ENCODE peak calls at places on chromosomes 13 and 19, in eight cellular contexts. V is mesenchymal stem cell, M is PC-9, R is HCT116, A is MM.1S, G is GM23248, E is Karpas-422, U is SK-N-SH. K is an unnamed sample. For H3K4me1, the result is how much of the 10 kb centered on the place peaks cover.

GRCh38 chr13:45349438-45349837 is 8.5 kb upstream of the TPT1 start:
- DNase-seq in R (no peak), U (no peak), M (no peak), G (peak), A (no peak), E (no peak), V (peak), K (no peak)

GRCh38 chr19:36213793-36214387 is 575 bp downstream of the ZNF565 start:
- DNase-seq in R (no peak), A (no peak), V (no peak), M (no peak), U (no peak), G (peak), E (peak), K (no peak)

GRCh38 chr13:36673838-36674326 is at the start of gene SERTM1:
- DNase-seq in G (peak), E (no peak), M (no peak), V (no peak), R (no peak), A (no peak), U (peak), K (peak)

GRCh38 chr19:33430674-33431277 is 57.3 kb downstream of the CEBPG start:
- DNase-seq in R (peak), M (peak), V (peak), U (peak), E (peak), G (peak), A (peak), K (peak)

GRCh38 chr13:96779691-96780090 is 214.6 kb downstream of the OXGR1 start:
- DNase-seq in M (no peak), A (no peak), G (no peak), U (no peak), E (no peak), R (no peak), V (no peak), K (no peak)

GRCh38 chr13:80654638-80655249 is 313.8 kb upstream of the SPRY2 start:
- DNase-seq in A (no peak), M (no peak), G (no peak), U (no peak), R (no peak), V (no peak), E (no peak), K (peak)

GRCh38 chr13:70490320-70490935 is 382.2 kb upstream of the KLHL1 start:
- DNase-seq in M (no peak), E (no peak), G (no peak), V (no peak), U (no peak), R (no peak), A (no peak), K (no peak)

GRCh38 chr13:95643814-95644598 is 500 bp downstream of the DZIP1 start:
- DNase-seq in A (no peak), V (peak), G (peak), E (no peak), R (no peak), U (peak), M (no peak), K (peak)

GRCh38 chr13:72696590-72696989 is 30.8 kb downstream of the MZT1 start:
- DNase-seq in A (no peak), R (peak), E (peak), U (peak), G (peak), V (peak), M (no peak), K (no peak)

GRCh38 chr19:47511681-47512080 is 3.2 kb downstream of the NAPA start:
- DNase-seq in V (peak), G (peak), A (no peak), R (no peak), E (no peak), M (no peak), U (no peak), K (no peak)

GRCh38 chr19:32809754-32810153 is 59.8 kb downstream of the SLC7A9 start:
- DNase-seq in A (peak), R (no peak), U (no peak), G (no peak), E (no peak), M (no peak), V (no peak), K (no peak)

GRCh38 chr19:12994701-12995595 is at the start of gene NFIX:
- DNase-seq in E (peak), R (no peak), U (peak), G (peak), A (peak), V (peak), M (no peak), K (peak)

GRCh38 chr13:43058318-43058674 is 34.9 kb downstream of the DNAJC15 start:
- DNase-seq in R (peak), E (no peak), M (peak), U (no peak), G (peak), A (no peak), V (peak), K (no peak)

GRCh38 chr19:12720851-12721655 is 2.7 kb downstream of the TNPO2 start:
- DNase-seq in E (peak), R (no peak), V (peak), A (no peak), M (no peak), U (peak), G (peak), K (peak)

GRCh38 chr13:75442736-75443234 is 39.2 kb downstream of the TBC1D4 start:
- DNase-seq in U (no peak), M (no peak), G (no peak), V (peak), R (no peak), E (no peak), A (no peak), K (no peak)

GRCh38 chr19:8221161-8221560 is 12.0 kb downstream of the CERS4 start:
- DNase-seq in E (no peak), A (no peak), M (no peak), U (no peak), V (no peak), G (no peak), R (no peak), K (no peak)

GRCh38 chr13:50156722-50157121 is 141.5 kb downstream of the KCNRG start:
- DNase-seq in V (peak), E (no peak), G (no peak), M (no peak), U (no peak), A (no peak), R (no peak), K (peak)

GRCh38 chr13:110784748-110785147 is 71.2 kb downstream of the ING1 start:
- DNase-seq in A (no peak), G (peak), M (no peak), E (no peak), V (no peak), U (no peak), R (no peak), K (no peak)

GRCh38 chr13:47211106-47211505 is 314.3 kb upstream of the HTR2A start:
- DNase-seq in A (no peak), V (peak), U (no peak), E (no peak), R (no peak), M (no peak), G (peak), K (peak)

GRCh38 chr19:43749898-43750297 is 4.9 kb downstream of the SMG9 start:
- DNase-seq in M (no peak), E (no peak), G (no peak), U (no peak), R (no peak), V (no peak), A (no peak), K (no peak)

GRCh38 chr13:44305845-44306244 is 67.8 kb upstream of the SERP2 start:
- DNase-seq in E (no peak), M (peak), A (no peak), U (no peak), G (peak), R (no peak), V (peak), K (peak)

GRCh38 chr19:52139291-52140076 is at the start of gene ZNF616:
- DNase-seq in M (peak), E (peak), V (peak), G (peak), R (peak), U (peak), A (peak), K (peak)

GRCh38 chr19:52140077-52140710 is 456 bp upstream of the ZNF616 start:
- DNase-seq in G (peak), M (no peak), R (no peak), U (no peak), E (no peak), A (no peak), V (no peak), K (no peak)

GRCh38 chr19:52138614-52139290 is 986 bp downstream of the ZNF616 start:
- DNase-seq in M (no peak), A (no peak), G (peak), R (no peak), E (peak), V (peak), U (peak), K (peak)

DNA sequence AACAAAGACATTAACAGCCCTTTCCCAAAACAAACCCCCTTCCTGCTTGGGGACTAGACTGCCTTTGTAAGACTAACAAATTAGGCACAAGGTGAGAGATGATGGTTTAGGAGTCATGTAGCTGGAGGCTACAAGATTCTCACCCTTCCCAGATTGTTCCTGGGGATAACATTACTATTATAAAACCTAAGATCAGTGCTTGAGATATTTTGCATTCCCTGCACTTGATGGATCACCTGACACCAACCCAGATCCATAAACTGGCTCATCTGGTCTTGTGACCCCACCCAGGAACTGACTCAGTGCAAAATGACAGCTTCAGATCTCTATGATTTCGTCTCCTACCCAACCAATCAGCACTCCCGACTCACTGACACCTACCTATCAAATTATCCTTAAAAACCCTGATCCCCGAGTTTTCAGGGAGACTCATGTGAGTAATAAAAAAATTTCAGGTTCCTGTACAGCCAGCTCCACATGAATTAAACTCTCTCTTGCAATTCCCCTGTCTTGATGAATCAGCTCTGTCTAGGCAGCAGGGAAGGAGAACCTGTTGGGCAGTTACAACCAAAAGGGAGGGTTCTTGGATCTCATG is 2.4 kb upstream of the ZNF616 start:
- DNase-seq in G (no peak), V (no peak), A (no peak), R (no peak), E (no peak), U (no peak), M (peak), K (no peak)
- H3K4me2 ChIP-seq in G (no peak), V (no peak), A (no peak), R (no peak), E (no peak), U (no peak), M (peak), K (no peak)

DNA sequence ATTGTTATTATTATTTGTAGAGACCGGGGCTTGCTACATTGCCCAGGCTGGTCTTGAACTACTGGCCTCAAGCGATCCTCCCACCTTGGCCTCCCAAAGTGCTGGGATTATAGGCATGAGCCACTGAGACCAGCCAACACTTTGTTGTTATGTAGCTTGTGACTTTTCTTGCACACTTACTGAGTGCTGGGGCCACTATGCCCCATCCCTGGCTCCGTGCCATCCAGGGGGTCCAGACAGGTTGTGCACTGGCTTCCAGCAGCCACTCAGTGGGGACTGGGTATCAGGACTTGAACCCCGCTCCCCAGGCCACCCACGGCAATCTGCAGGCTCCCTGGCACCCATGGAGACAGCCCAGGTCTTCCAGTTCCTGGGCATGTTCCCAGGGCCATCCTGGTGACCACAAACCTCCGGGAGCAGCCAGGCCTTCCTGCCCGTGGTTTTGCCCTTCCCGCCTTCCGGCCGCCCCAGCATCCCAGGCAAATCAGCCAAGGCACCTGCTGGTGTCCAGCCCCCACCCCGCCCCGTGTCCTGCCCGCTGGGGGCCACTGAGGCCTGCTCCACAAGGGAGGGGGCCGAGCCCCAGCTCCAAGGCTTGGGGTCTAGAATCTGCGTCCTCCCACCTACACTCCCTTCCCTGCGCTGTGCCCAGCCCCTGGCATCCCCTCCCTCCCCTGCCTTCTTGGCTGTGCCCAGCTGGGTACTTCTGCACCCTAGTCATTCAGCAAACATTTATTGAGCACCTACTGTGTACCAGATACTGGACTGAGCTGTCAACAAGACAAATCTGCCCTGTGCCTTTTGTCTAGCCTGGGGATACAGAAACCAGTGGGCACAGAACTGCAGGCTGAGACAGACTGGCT is 23.7 kb upstream of the SEMA6B start:
- DNase-seq in G (no peak), M (no peak), A (no peak), R (no peak), E (no peak), U (peak), V (no peak), K (no peak)
- H2AFZ ChIP-seq in G (no peak), M (no peak), A (no peak), R (no peak), E (no peak), U (no peak), V (no peak), K (no peak)

GRCh38 chr19:6765738-6766356 is 1.4 kb downstream of the SH2D3A start:
- DNase-seq in M (peak), G (no peak), E (no peak), V (no peak), A (peak), R (peak), U (no peak), K (peak)
- H3K4me1 ChIP-seq in M (under half), G (under half), E (under half), V (under half), A (under half), R (under half), U (under half), K (under half)

DNA sequence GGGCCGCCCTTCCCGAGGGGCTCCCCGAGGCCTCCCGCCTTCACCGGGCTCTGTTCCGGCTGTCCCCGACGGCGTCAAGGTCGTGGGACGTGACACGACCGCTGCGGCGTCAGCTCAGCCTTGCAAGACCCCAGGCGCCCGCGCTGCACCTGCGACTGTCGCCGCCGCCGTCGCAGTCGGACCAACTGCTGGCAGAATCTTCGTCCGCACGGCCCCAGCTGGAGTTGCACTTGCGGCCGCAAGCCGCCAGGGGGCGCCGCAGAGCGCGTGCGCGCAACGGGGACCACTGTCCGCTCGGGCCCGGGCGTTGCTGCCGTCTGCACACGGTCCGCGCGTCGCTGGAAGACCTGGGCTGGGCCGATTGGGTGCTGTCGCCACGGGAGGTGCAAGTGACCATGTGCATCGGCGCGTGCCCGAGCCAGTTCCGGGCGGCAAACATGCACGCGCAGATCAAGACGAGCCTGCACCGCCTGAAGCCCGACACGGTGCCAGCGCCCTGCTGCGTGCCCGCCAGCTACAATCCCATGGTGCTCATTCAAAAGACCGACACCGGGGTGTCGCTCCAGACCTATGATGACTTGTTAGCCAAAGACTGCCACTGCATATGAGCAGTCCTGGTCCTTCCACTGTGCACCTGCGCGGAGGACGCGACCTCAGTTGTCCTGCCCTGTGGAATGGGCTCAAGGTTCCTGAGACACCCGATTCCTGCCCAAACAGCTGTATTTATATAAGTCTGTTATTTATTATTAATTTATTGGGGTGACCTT is 2.6 kb downstream of the GDF15 start:
- DNase-seq in U (peak), A (peak), E (peak), R (no peak), M (peak), G (peak), V (peak), K (peak)
- H3K4me2 ChIP-seq in U (peak), A (peak), E (peak), R (peak), M (peak), G (peak), V (peak), K (peak)

GRCh38 chr19:16671652-16672274 is 10.8 kb downstream of the TMEM38A start:
- DNase-seq in V (no peak), A (no peak), E (no peak), R (no peak), M (no peak), U (no peak), G (no peak), K (no peak)
- H2AFZ ChIP-seq in V (no peak), A (no peak), E (no peak), R (no peak), M (no peak), U (no peak), G (no peak), K (no peak)

GRCh38 chr19:16153582-16154336 is 10.3 kb downstream of the HSH2D start:
- DNase-seq in U (no peak), M (peak), R (peak), A (peak), V (no peak), E (peak), G (peak), K (peak)
- H3K4me1 ChIP-seq in U (under half), M (under half), R (under half), A (half or more), V (under half), E (under half), G (under half), K (under half)

GRCh38 chr13:24185591-24186232 is 25.2 kb downstream of the SPATA13 start:
- DNase-seq in M (no peak), E (no peak), A (no peak), U (no peak), R (no peak), V (peak), G (peak), K (no peak)

GRCh38 chr13:24183741-24184182 is 23.2 kb downstream of the SPATA13 start:
- DNase-seq in E (no peak), V (no peak), R (no peak), G (no peak), U (no peak), M (no peak), A (no peak), K (no peak)

GRCh38 chr13:24182703-24183081 is 22.2 kb downstream of the SPATA13 start:
- DNase-seq in M (no peak), A (no peak), R (no peak), V (no peak), E (no peak), U (no peak), G (no peak), K (no peak)

GRCh38 chr13:24184855-24185254 is 24.3 kb downstream of the SPATA13 start:
- DNase-seq in G (no peak), E (no peak), M (no peak), A (no peak), V (no peak), R (no peak), U (no peak), K (no peak)

DNA sequence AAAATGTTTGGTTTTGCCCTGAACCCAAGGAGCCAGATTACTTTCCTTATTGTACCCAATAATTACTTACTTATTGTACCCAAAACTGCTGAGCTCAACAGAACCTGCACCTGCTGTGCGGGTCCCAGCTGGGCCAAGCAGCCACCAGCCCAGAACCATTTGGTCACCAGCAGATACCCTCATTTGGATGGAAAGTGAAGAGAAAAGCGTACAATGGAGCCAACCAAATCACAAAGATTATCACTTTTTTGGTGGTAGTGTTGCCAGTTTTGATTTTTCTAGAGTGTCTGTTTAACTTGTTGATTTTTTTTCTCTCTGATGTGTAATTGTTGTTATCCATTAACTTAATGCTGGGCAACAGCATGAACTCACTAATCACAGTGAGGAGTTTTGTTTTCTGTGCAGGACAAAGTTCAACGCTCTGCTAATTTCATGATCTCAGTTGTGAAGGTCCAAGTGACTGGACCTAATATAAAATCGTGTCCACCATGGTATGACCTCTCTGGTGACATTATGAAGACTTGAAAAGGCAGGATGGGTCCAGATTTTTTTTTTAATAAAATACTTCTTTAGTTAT is 23.8 kb downstream of the SPATA13 start:
- DNase-seq in G (no peak), A (no peak), E (no peak), V (no peak), M (no peak), R (no peak), U (no peak), K (no peak)
- H3K4me2 ChIP-seq in G (no peak), A (no peak), E (no peak), V (peak), M (no peak), R (no peak), U (no peak), K (no peak)

GRCh38 chr19:19371056-19371455 is 34.4 kb upstream of the GATAD2A start:
- DNase-seq in G (peak), M (peak), R (peak), E (no peak), A (no peak), V (no peak), U (no peak), K (no peak)
- H2AFZ ChIP-seq in G (peak), M (peak), R (no peak), E (no peak), A (no peak), V (no peak), U (no peak), K (no peak)

DNA sequence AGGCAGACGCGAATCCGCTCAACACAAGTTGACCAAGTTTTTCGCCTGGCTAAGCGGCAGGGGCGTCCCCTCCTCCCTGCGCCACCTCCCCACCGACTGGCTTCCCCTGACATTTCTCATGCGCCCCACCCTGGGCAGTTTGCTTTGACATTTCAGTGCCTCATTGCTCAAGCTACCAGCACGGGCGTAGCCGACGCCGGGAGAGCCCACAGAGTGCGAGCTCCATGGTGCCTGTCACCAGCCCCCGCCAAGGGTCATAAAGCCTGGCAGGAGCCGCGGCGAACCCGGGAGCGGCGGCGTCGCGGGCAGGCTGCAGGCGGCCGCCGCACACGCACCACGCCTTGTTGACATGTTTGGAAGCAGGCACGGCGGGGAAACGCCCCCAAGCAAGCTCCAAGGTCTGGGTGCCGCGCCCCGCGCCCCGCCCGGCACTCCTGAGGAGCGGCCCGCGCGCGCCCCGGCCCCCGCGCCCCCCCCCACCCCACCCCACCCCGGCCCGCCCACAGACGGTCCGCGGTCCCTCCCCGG is 640 bp downstream of the FBXL3 start:
- DNase-seq in A (peak), M (peak), V (peak), E (peak), G (peak), R (peak), U (peak), K (peak)
- H3K4me1 ChIP-seq in A (under half), M (under half), V (under half), E (half or more), G (under half), R (under half), U (under half), K (under half)